ENCODE peak calls at places on chromosomes 4 and X, in eight cellular contexts. One of them, this sample, is unnamed.

GRCh38 chr4:4428966-4429875 is 42.3 kb downstream of the NSG1 start:
- DNase-seq in endothelial cell: no peak
- DNase-seq in heart right ventricle: no peak
- DNase-seq in fibroblast of mammary gland: no peak
- DNase-seq in MCF 10A: no peak
- DNase-seq in pancreas: no peak
- DNase-seq in brain microvascular endothelial cell: no peak
- DNase-seq in AG09309: no peak
- DNase-seq in this sample: no peak

GRCh38 chr4:92172203-92172602 is 131.6 kb upstream of the GRID2 start:
- DNase-seq in brain microvascular endothelial cell: no peak
- DNase-seq in heart right ventricle: no peak
- DNase-seq in MCF 10A: peak
- DNase-seq in fibroblast of mammary gland: no peak
- DNase-seq in AG09309: no peak
- DNase-seq in pancreas: no peak
- DNase-seq in endothelial cell: no peak
- DNase-seq in this sample: no peak

GRCh38 chr4:52837716-52838558 is 24.2 kb upstream of the RASL11B start:
- DNase-seq in MCF 10A: peak
- DNase-seq in endothelial cell: no peak
- DNase-seq in pancreas: no peak
- DNase-seq in heart right ventricle: peak
- DNase-seq in AG09309: peak
- DNase-seq in brain microvascular endothelial cell: peak
- DNase-seq in fibroblast of mammary gland: peak
- DNase-seq in this sample: peak

GRCh38 chr4:57401586-57401985 is 291.4 kb upstream of the IGFBP7 start:
- DNase-seq in heart right ventricle: no peak
- DNase-seq in fibroblast of mammary gland: no peak
- DNase-seq in MCF 10A: no peak
- DNase-seq in endothelial cell: no peak
- DNase-seq in AG09309: no peak
- DNase-seq in pancreas: no peak
- DNase-seq in brain microvascular endothelial cell: no peak
- DNase-seq in this sample: no peak

GRCh38 chrX:72258174-72258573 is 18.9 kb downstream of the RPS4X start:
- DNase-seq in endothelial cell: no peak
- DNase-seq in heart right ventricle: no peak
- DNase-seq in fibroblast of mammary gland: peak
- DNase-seq in MCF 10A: peak
- DNase-seq in pancreas: no peak
- DNase-seq in brain microvascular endothelial cell: peak
- DNase-seq in AG09309: peak
- DNase-seq in this sample: peak

GRCh38 chr4:126604273-126604867 is 1028.4 kb upstream of the INTU start:
- DNase-seq in endothelial cell: peak
- DNase-seq in heart right ventricle: no peak
- DNase-seq in MCF 10A: peak
- DNase-seq in pancreas: no peak
- DNase-seq in brain microvascular endothelial cell: peak
- DNase-seq in fibroblast of mammary gland: peak
- DNase-seq in AG09309: no peak
- DNase-seq in this sample: peak

GRCh38 chr4:40546506-40546905 is 83.2 kb downstream of the RBM47 start:
- DNase-seq in MCF 10A: no peak
- DNase-seq in pancreas: no peak
- DNase-seq in heart right ventricle: no peak
- DNase-seq in brain microvascular endothelial cell: no peak
- DNase-seq in fibroblast of mammary gland: no peak
- DNase-seq in endothelial cell: no peak
- DNase-seq in AG09309: no peak
- DNase-seq in this sample: no peak

GRCh38 chr4:122480023-122480422 is 23.5 kb upstream of the IL2 start:
- DNase-seq in brain microvascular endothelial cell: peak
- DNase-seq in endothelial cell: no peak
- DNase-seq in pancreas: no peak
- DNase-seq in fibroblast of mammary gland: peak
- DNase-seq in MCF 10A: no peak
- DNase-seq in AG09309: peak
- DNase-seq in heart right ventricle: peak
- DNase-seq in this sample: peak

GRCh38 chrX:68822641-68823410 is 6.0 kb upstream of the EFNB1 start:
- DNase-seq in endothelial cell: peak
- DNase-seq in AG09309: no peak
- DNase-seq in heart right ventricle: no peak
- DNase-seq in brain microvascular endothelial cell: peak
- DNase-seq in MCF 10A: peak
- DNase-seq in pancreas: no peak
- DNase-seq in fibroblast of mammary gland: peak
- DNase-seq in this sample: peak

GRCh38 chr4:17544205-17544604 is 29.2 kb downstream of the CLRN2 start:
- DNase-seq in MCF 10A: no peak
- DNase-seq in pancreas: no peak
- DNase-seq in endothelial cell: no peak
- DNase-seq in heart right ventricle: no peak
- DNase-seq in brain microvascular endothelial cell: no peak
- DNase-seq in AG09309: no peak
- DNase-seq in fibroblast of mammary gland: no peak
- DNase-seq in this sample: peak

GRCh38 chr4:17769406-17770174 is 11.8 kb downstream of the FAM184B start:
- DNase-seq in heart right ventricle: no peak
- DNase-seq in fibroblast of mammary gland: no peak
- DNase-seq in pancreas: no peak
- DNase-seq in AG09309: no peak
- DNase-seq in endothelial cell: no peak
- DNase-seq in brain microvascular endothelial cell: no peak
- DNase-seq in MCF 10A: no peak
- DNase-seq in this sample: no peak

GRCh38 chr4:120544838-120545237 is 377.7 kb downstream of the PRDM5 start:
- DNase-seq in brain microvascular endothelial cell: no peak
- DNase-seq in pancreas: no peak
- DNase-seq in fibroblast of mammary gland: peak
- DNase-seq in endothelial cell: no peak
- DNase-seq in heart right ventricle: no peak
- DNase-seq in MCF 10A: no peak
- DNase-seq in AG09309: no peak
- DNase-seq in this sample: no peak

GRCh38 chrX:130263016-130263415 is 5.7 kb downstream of the ZNF280C start:
- DNase-seq in brain microvascular endothelial cell: no peak
- DNase-seq in AG09309: no peak
- DNase-seq in fibroblast of mammary gland: peak
- DNase-seq in heart right ventricle: no peak
- DNase-seq in MCF 10A: no peak
- DNase-seq in pancreas: no peak
- DNase-seq in endothelial cell: no peak
- DNase-seq in this sample: peak

GRCh38 chr4:182280439-182281111 is 37.4 kb downstream of the TENM3 start:
- DNase-seq in pancreas: no peak
- DNase-seq in endothelial cell: no peak
- DNase-seq in fibroblast of mammary gland: peak
- DNase-seq in heart right ventricle: no peak
- DNase-seq in brain microvascular endothelial cell: peak
- DNase-seq in AG09309: no peak
- DNase-seq in MCF 10A: no peak
- DNase-seq in this sample: no peak

GRCh38 chrX:86263526-86263925 is 115.3 kb downstream of the DACH2 start:
- DNase-seq in heart right ventricle: no peak
- DNase-seq in endothelial cell: no peak
- DNase-seq in brain microvascular endothelial cell: no peak
- DNase-seq in MCF 10A: no peak
- DNase-seq in fibroblast of mammary gland: no peak
- DNase-seq in pancreas: no peak
- DNase-seq in AG09309: no peak
- DNase-seq in this sample: no peak

GRCh38 chr4:48681856-48682255 is 98.2 kb downstream of the FRYL start:
- DNase-seq in fibroblast of mammary gland: peak
- DNase-seq in AG09309: no peak
- DNase-seq in pancreas: no peak
- DNase-seq in MCF 10A: peak
- DNase-seq in brain microvascular endothelial cell: no peak
- DNase-seq in endothelial cell: no peak
- DNase-seq in heart right ventricle: no peak
- DNase-seq in this sample: peak

GRCh38 chrX:43735957-43736356 is 79.9 kb downstream of the MAOA start:
- DNase-seq in pancreas: no peak
- DNase-seq in AG09309: no peak
- DNase-seq in endothelial cell: no peak
- DNase-seq in MCF 10A: no peak
- DNase-seq in heart right ventricle: no peak
- DNase-seq in fibroblast of mammary gland: no peak
- DNase-seq in brain microvascular endothelial cell: no peak
- DNase-seq in this sample: no peak

GRCh38 chr4:1403177-1403583 is 3.1 kb downstream of the NKX1-1 start:
- DNase-seq in AG09309: no peak
- DNase-seq in MCF 10A: no peak
- DNase-seq in pancreas: no peak
- DNase-seq in brain microvascular endothelial cell: no peak
- DNase-seq in heart right ventricle: no peak
- DNase-seq in fibroblast of mammary gland: no peak
- DNase-seq in endothelial cell: no peak
- DNase-seq in this sample: no peak

GRCh38 chr4:36386691-36387090 is 105.3 kb downstream of the DTHD1 start:
- DNase-seq in MCF 10A: no peak
- DNase-seq in heart right ventricle: no peak
- DNase-seq in brain microvascular endothelial cell: no peak
- DNase-seq in AG09309: no peak
- DNase-seq in fibroblast of mammary gland: no peak
- DNase-seq in endothelial cell: no peak
- DNase-seq in pancreas: no peak
- DNase-seq in this sample: no peak

GRCh38 chrX:74925210-74926088 is at the start of gene NEXMIF:
- DNase-seq in MCF 10A: no peak
- DNase-seq in brain microvascular endothelial cell: no peak
- DNase-seq in heart right ventricle: no peak
- DNase-seq in AG09309: no peak
- DNase-seq in endothelial cell: peak
- DNase-seq in pancreas: peak
- DNase-seq in fibroblast of mammary gland: peak
- DNase-seq in this sample: peak

GRCh38 chrX:37926700-37927099 is 79.3 kb upstream of the DYNLT3 start:
- DNase-seq in AG09309: peak
- DNase-seq in MCF 10A: peak
- DNase-seq in heart right ventricle: no peak
- DNase-seq in fibroblast of mammary gland: peak
- DNase-seq in endothelial cell: no peak
- DNase-seq in brain microvascular endothelial cell: no peak
- DNase-seq in pancreas: no peak
- DNase-seq in this sample: peak

GRCh38 chr4:30720656-30721352 is 635 bp downstream of the PCDH7 start:
- DNase-seq in AG09309: no peak
- DNase-seq in pancreas: peak
- DNase-seq in heart right ventricle: peak
- DNase-seq in fibroblast of mammary gland: peak
- DNase-seq in MCF 10A: peak
- DNase-seq in brain microvascular endothelial cell: peak
- DNase-seq in endothelial cell: peak
- DNase-seq in this sample: peak

GRCh38 chr4:67080158-67080557 is 465.1 kb downstream of the CENPC start:
- DNase-seq in endothelial cell: no peak
- DNase-seq in AG09309: no peak
- DNase-seq in heart right ventricle: no peak
- DNase-seq in fibroblast of mammary gland: no peak
- DNase-seq in MCF 10A: no peak
- DNase-seq in brain microvascular endothelial cell: no peak
- DNase-seq in pancreas: no peak
- DNase-seq in this sample: no peak

GRCh38 chr4:112029642-112030235 is 115.5 kb upstream of the FAM241A start:
- DNase-seq in AG09309: no peak
- DNase-seq in heart right ventricle: no peak
- DNase-seq in brain microvascular endothelial cell: no peak
- DNase-seq in MCF 10A: peak
- DNase-seq in pancreas: no peak
- DNase-seq in fibroblast of mammary gland: peak
- DNase-seq in endothelial cell: no peak
- DNase-seq in this sample: no peak

GRCh38 chr4:5101571-5101970 is 50.3 kb downstream of the STK32B start:
- DNase-seq in MCF 10A: no peak
- DNase-seq in fibroblast of mammary gland: no peak
- DNase-seq in brain microvascular endothelial cell: no peak
- DNase-seq in endothelial cell: no peak
- DNase-seq in heart right ventricle: no peak
- DNase-seq in AG09309: no peak
- DNase-seq in pancreas: no peak
- DNase-seq in this sample: no peak

GRCh38 chr4:130257271-130257670 is 1161.3 kb downstream of the C4orf33 start:
- DNase-seq in MCF 10A: peak
- DNase-seq in endothelial cell: no peak
- DNase-seq in brain microvascular endothelial cell: peak
- DNase-seq in heart right ventricle: no peak
- DNase-seq in pancreas: no peak
- DNase-seq in fibroblast of mammary gland: peak
- DNase-seq in AG09309: no peak
- DNase-seq in this sample: peak
- TF ChIP-seq CTCF in MCF 10A: no peak
- TF ChIP-seq CTCF in endothelial cell: no peak
- TF ChIP-seq CTCF in brain microvascular endothelial cell: peak
- TF ChIP-seq CTCF in heart right ventricle: no peak
- TF ChIP-seq CTCF in pancreas: no peak
- TF ChIP-seq CTCF in fibroblast of mammary gland: no peak
- TF ChIP-seq CTCF in AG09309: no peak
- TF ChIP-seq CTCF in this sample: no peak

GRCh38 chr4:98626350-98626749 is 32.1 kb downstream of the TSPAN5 start:
- DNase-seq in pancreas: no peak
- DNase-seq in heart right ventricle: peak
- DNase-seq in endothelial cell: no peak
- DNase-seq in brain microvascular endothelial cell: peak
- DNase-seq in AG09309: peak
- DNase-seq in MCF 10A: peak
- DNase-seq in fibroblast of mammary gland: peak
- DNase-seq in this sample: peak
- TF ChIP-seq CTCF in pancreas: no peak
- TF ChIP-seq CTCF in heart right ventricle: no peak
- TF ChIP-seq CTCF in endothelial cell: no peak
- TF ChIP-seq CTCF in brain microvascular endothelial cell: peak
- TF ChIP-seq CTCF in AG09309: peak
- TF ChIP-seq CTCF in MCF 10A: no peak
- TF ChIP-seq CTCF in fibroblast of mammary gland: peak
- TF ChIP-seq CTCF in this sample: no peak

DNA sequence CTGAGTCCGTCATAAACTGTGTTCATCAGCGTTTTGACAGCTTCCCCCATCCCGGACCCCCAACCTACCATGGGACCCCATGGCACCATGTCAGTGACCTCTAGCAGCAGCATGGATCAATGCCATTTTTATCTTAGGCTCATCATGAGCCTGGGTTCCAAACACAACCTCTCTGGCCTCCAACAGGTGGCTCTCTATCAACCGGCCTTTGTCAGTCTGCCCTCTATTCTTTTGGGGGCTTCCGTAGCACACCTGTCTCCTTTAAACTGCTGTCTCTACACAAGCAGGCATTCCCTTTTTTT is 716 bp upstream of the TMEM150C start:
- DNase-seq in MCF 10A: no peak
- DNase-seq in pancreas: no peak
- DNase-seq in brain microvascular endothelial cell: no peak
- DNase-seq in fibroblast of mammary gland: no peak
- DNase-seq in heart right ventricle: peak
- DNase-seq in AG09309: no peak
- DNase-seq in endothelial cell: no peak
- DNase-seq in this sample: no peak
- TF ChIP-seq CTCF in MCF 10A: no peak
- TF ChIP-seq CTCF in pancreas: no peak
- TF ChIP-seq CTCF in brain microvascular endothelial cell: no peak
- TF ChIP-seq CTCF in fibroblast of mammary gland: no peak
- TF ChIP-seq CTCF in heart right ventricle: no peak
- TF ChIP-seq CTCF in AG09309: no peak
- TF ChIP-seq CTCF in endothelial cell: no peak
- TF ChIP-seq CTCF in this sample: no peak

GRCh38 chrX:46381630-46382029 is 163.6 kb downstream of the ZNF674 start:
- DNase-seq in MCF 10A: peak
- DNase-seq in endothelial cell: peak
- DNase-seq in pancreas: no peak
- DNase-seq in fibroblast of mammary gland: peak
- DNase-seq in brain microvascular endothelial cell: peak
- DNase-seq in heart right ventricle: no peak
- DNase-seq in AG09309: no peak
- DNase-seq in this sample: peak
- TF ChIP-seq CTCF in MCF 10A: peak
- TF ChIP-seq CTCF in endothelial cell: no peak
- TF ChIP-seq CTCF in pancreas: no peak
- TF ChIP-seq CTCF in fibroblast of mammary gland: peak
- TF ChIP-seq CTCF in brain microvascular endothelial cell: peak
- TF ChIP-seq CTCF in heart right ventricle: peak
- TF ChIP-seq CTCF in AG09309: peak
- TF ChIP-seq CTCF in this sample: peak